ENCODE peak calls at places on chromosomes 6 and 20, in four cellular contexts. E, W, D and C are unnamed samples.

GRCh38 chr6:12001004-12001705 is 11.0 kb upstream of the HIVEP1 start:
- DNase-seq in E (no peak), W (peak; percentile 62), D (no peak), C (no peak)

GRCh38 chr6:90583179-90583578 is 3.7 kb downstream of the MAP3K7 start:
- DNase-seq in E (no peak), W (no peak), D (no peak), C (no peak)

GRCh38 chr20:5774438-5774837 is 24.2 kb downstream of the SHLD1 start:
- DNase-seq in E (no peak), W (no peak), D (no peak), C (no peak)

GRCh38 chr6:129345890-129346289 is 364.1 kb downstream of the ARHGAP18 start:
- DNase-seq in E (no peak), W (no peak), D (no peak), C (no peak)

GRCh38 chr20:48538058-48538825 is 289.6 kb downstream of the PREX1 start:
- DNase-seq in E (peak; percentile 56), W (no peak), D (peak; percentile 44), C (no peak)

GRCh38 chr6:116267879-116268588 is 11.7 kb downstream of the TSPYL1 start:
- DNase-seq in E (no peak), W (no peak), D (no peak), C (no peak)

GRCh38 chr20:53623454-53624206 is 30.0 kb upstream of the ZNF217 start:
- DNase-seq in E (no peak), W (peak; percentile 72), D (peak; percentile 63), C (peak; percentile 73)

GRCh38 chr6:100509101-100509500 is 44.4 kb upstream of the SIM1 start:
- DNase-seq in E (no peak), W (no peak), D (no peak), C (no peak)

GRCh38 chr20:2149507-2149906 is 47.9 kb downstream of the STK35 start:
- DNase-seq in E (no peak), W (no peak), D (no peak), C (no peak)

GRCh38 chr6:94751641-94752329 is 825.5 kb upstream of the MANEA start:
- DNase-seq in E (no peak), W (no peak), D (no peak), C (no peak)

GRCh38 chr6:14757414-14757813 is 488.5 kb upstream of the JARID2 start:
- DNase-seq in E (no peak), W (no peak), D (no peak), C (no peak)

GRCh38 chr6:30614044-30614842 is 2.8 kb downstream of the PPP1R10 start:
- DNase-seq in E (no peak), W (no peak), D (no peak), C (no peak)

GRCh38 chr6:30615958-30616810 is 859 bp downstream of the PPP1R10 start:
- DNase-seq in E (no peak), W (no peak), D (no peak), C (no peak)

GRCh38 chr6:30615219-30615957 is 1.7 kb downstream of the PPP1R10 start:
- DNase-seq in E (no peak), W (no peak), D (peak; percentile 38), C (no peak)

GRCh38 chr6:30613251-30614043 is 3.6 kb downstream of the PPP1R10 start:
- DNase-seq in E (no peak), W (no peak), D (no peak), C (no peak)

DNA sequence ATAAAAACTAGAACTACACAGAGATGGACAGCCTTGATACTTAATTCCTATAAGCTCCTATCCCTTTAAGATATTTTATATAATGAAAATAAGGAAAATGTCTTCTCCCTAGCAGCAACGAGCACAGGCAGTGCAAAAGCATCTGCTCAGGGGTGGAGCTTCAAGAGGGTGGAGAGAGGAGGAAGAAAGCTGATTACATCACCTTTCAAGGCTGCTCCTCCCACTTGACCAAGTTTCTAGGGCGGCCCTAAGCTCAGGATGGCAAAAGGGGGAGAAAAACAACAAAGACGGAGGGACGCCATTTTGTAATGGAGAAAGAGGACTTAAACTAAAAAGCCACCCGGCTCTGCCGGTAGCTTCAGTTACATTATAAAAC is 2.2 kb downstream of the PPP1R10 start:
- DNase-seq in E (peak; percentile 80), W (peak; percentile 85), D (peak; percentile 83), C (peak; percentile 77)
- H3K4me3 ChIP-seq in E (peak overlapping the region; percentile 83), W (peak overlapping the region; percentile 84), D (peak overlapping the region; percentile 94), C (peak overlapping the region; percentile 91)

GRCh38 chr20:63331741-63332400 is 29.3 kb downstream of the CHRNA4 start:
- DNase-seq in E (no peak), W (peak; percentile 18), D (no peak), C (no peak)
- H3K4me1 ChIP-seq in E (no peaks in the 10 kb centered on the region), W (no peaks in the 10 kb centered on the region), D (no peaks in the 10 kb centered on the region), C (no peaks in the 10 kb centered on the region)

DNA sequence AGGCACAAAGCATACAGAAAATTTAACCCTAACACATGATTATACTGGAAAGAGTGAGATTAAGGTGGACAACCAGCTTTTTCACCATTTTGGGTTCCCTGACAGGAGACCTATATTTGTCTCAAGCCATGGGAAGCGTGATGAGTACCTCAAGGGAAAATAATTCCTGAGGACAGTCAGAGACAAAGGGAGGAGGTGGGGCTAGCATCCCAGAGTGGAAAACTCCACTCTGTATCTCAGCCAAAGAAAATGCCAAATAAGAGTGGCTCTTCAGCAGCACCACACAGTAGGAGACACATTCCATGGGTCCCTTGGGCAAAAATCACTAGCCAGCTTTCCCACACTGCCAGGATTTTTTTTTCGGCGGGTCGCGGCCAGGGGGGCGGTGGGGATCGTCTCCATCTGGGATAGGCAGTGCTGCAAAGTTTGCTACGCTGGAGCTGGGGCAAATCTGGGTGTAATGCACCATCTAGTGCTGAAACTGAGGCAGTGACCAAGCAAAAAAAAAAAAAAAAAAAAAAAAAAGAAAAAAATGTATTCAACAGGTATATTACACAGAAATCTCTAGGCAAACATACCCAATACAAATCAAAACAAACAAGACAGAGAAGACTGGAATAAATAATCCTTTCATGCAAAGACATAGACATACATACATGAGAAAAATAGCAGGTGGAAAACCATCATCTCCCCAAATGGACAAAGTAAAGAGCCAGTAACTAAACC is 77.3 kb upstream of the SLC35F1 start:
- DNase-seq in E (no peak), W (no peak), D (no peak), C (no peak)
- TF ChIP-seq CTCF in E (no peak), W (no peak), D (no peak), C (peak; percentile 30)

DNA sequence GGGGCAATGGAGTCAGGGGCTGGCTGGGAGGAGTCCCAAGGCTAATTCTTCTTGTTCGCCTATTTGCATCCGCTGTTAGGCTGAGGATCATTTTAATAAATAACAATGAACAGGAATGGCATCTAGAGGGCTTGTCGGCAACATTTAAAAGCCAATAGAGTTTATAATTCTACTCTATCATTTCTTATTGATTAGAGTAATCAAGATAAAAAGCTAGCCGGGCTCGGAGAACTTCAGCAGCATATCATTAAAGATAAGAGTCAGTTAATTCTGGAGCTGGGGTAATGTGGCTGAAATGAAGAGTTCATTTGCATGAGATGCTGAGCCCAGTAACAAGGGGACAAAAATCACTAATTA is 41.9 kb upstream of the OSTM1 start:
- DNase-seq in E (no peak), W (no peak), D (no peak), C (no peak)
- H3K4me3 ChIP-seq in E (no peak overlapping the region), W (peak overlapping the region; percentile 82), D (no peak overlapping the region), C (no peak overlapping the region)